ENCODE peak calls at places on chromosomes 5 and 9, in ten cellular contexts. Z is endothelial cell of umbilical vein, Y is ovary, W is IMR-90, P is body of pancreas, C is heart left ventricle, F is uterus, E is tibial nerve, X is testis, A is adrenal gland. B is an unnamed sample.

GRCh38 chr9:119154527-119154926 is 214.7 kb downstream of the BRINP1 start:
- DNase-seq in Z (no peak), Y (no peak), W (no peak), P (no peak), C (no peak), F (no peak), E (no peak), X (no peak), A (no peak), B (no peak)

GRCh38 chr5:171518916-171519315 is 99.5 kb downstream of the FGF18 start:
- DNase-seq in Z (no peak), Y (no peak), W (no peak), P (no peak), C (no peak), F (no peak), E (no peak), X (no peak), A (no peak), B (no peak)

GRCh38 chr9:16118090-16118489 is 565.2 kb downstream of the CCDC171 start:
- DNase-seq in Z (no peak), Y (no peak), W (no peak), P (no peak), C (no peak), F (no peak), E (no peak), X (no peak), A (no peak), B (no peak)

GRCh38 chr5:103840600-103840999 is 278.0 kb upstream of the NUDT12 start:
- DNase-seq in Z (no peak), Y (no peak), W (peak; percentile 19), P (no peak), C (no peak), F (no peak), E (no peak), X (no peak), A (peak; percentile 32), B (no peak)

GRCh38 chr5:148928141-148928540 is 101.7 kb downstream of the ADRB2 start:
- DNase-seq in Z (peak; percentile 29), Y (no peak), W (peak; percentile 45), P (no peak), C (no peak), F (no peak), E (no peak), X (no peak), A (no peak), B (no peak)

GRCh38 chr5:14400085-14400484 is 181.5 kb upstream of the OTULINL start:
- DNase-seq in Z (peak; percentile 37), Y (no peak), W (peak; percentile 76), P (no peak), C (no peak), F (no peak), E (no peak), X (no peak), A (peak; percentile 45), B (no peak)

GRCh38 chr5:176733586-176734262 is 76.6 kb upstream of the UNC5A start:
- DNase-seq in Z (no peak), Y (no peak), W (no peak), P (no peak), C (no peak), F (peak; percentile 5), E (no peak), X (no peak), A (peak; percentile 9), B (no peak)

GRCh38 chr5:62731011-62731410 is 152.4 kb downstream of the LRRC70 start:
- DNase-seq in Z (no peak), Y (no peak), W (no peak), P (no peak), C (no peak), F (no peak), E (no peak), X (no peak), A (no peak), B (no peak)

GRCh38 chr9:72041775-72042194 is 18.6 kb downstream of the C9orf57 start:
- DNase-seq in Z (no peak), Y (peak; percentile 62), W (peak; percentile 76), P (peak; percentile 58), C (peak; percentile 60), F (peak; percentile 62), E (no peak), X (peak; percentile 73), A (peak; percentile 24), B (no peak)

DNA sequence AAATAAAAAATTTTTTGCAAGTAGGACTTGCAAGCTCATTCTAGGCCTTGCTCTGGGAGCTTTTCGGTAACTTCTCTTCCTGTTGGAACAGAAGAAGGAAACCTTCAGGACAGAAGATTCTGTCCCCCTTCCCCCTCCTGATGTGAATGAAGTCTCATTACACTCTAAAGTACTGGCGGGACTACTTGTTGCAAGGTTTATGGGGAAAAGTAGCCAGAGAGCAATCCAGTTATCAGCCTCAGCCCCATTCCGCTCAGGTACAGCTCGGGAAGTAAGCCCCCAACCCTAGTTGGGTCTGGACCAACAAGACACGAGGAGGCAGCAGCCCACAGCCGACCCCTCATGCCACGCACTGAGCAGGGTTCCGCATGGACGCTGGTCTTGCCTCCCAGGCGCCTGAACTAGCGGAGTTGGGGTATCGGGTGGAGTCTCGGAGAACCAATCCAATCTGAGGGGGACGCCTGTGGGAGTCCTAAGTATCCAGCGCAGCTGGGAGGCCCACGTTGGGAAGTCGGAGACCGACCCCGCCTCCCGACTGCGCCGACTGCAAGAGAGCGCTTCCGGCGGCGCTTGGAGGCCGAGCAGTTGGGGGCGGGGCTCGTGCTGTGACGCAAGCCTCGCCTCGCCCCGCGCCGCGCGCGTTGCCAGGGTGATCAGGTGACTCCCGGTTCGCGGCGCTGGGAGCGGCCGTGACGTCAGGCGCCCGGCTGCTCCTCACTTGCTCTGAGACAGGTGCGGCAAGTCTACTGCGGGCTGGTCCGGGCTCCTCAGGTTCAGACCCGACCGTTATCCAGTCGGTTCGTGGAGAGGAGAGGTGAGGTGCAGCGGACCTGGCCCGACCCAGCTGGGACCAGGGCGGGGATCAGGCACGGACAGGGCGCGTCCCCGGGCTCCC is at the start of gene CYSTM1:
- DNase-seq in Z (peak; percentile 93), Y (peak; percentile 97), W (peak; percentile 91), P (peak; percentile 99), C (peak; percentile 96), F (peak; percentile 97), E (peak; percentile 96), X (peak; percentile 98), A (peak; percentile 95), B (peak; percentile 88)
- TF ChIP-seq POLR2A in Z (peak; percentile 69), Y (peak; percentile 96), W (no peak), P (peak; percentile 94), C (peak; percentile 91), F (peak; percentile 96), E (peak; percentile 96), X (peak; percentile 91), A (peak; percentile 93), B (peak; percentile 49)

GRCh38 chr9:137069508-137070071 is 767 bp downstream of the SAPCD2 start:
- DNase-seq in Z (no peak), Y (no peak), W (no peak), P (no peak), C (peak; percentile 24), F (no peak), E (no peak), X (no peak), A (no peak), B (no peak)

GRCh38 chr9:137071282-137071681 is 925 bp upstream of the SAPCD2 start:
- DNase-seq in Z (no peak), Y (no peak), W (no peak), P (no peak), C (no peak), F (no peak), E (no peak), X (no peak), A (no peak), B (no peak)

GRCh38 chr9:137070906-137071275 is 534 bp upstream of the SAPCD2 start:
- DNase-seq in Z (no peak), Y (no peak), W (no peak), P (no peak), C (peak; percentile 85), F (no peak), E (peak; percentile 54), X (peak; percentile 49), A (no peak), B (no peak)

GRCh38 chr9:137068539-137069507 is 1.5 kb downstream of the SAPCD2 start:
- DNase-seq in Z (no peak), Y (no peak), W (no peak), P (no peak), C (peak; percentile 21), F (no peak), E (no peak), X (no peak), A (no peak), B (no peak)

GRCh38 chr9:137070201-137070905 is at the start of gene SAPCD2:
- DNase-seq in Z (peak; percentile 84), Y (no peak), W (peak; percentile 79), P (peak; percentile 93), C (peak; percentile 92), F (peak; percentile 66), E (peak; percentile 65), X (peak; percentile 91), A (peak; percentile 88), B (peak; percentile 100)
- TF ChIP-seq POLR2A in Z (peak; percentile 75), Y (no peak), W (no peak), P (no peak), C (no peak), F (peak; percentile 16), E (peak; percentile 27), X (no peak), A (no peak), B (peak; percentile 63)

GRCh38 chr5:122078116-122078865 is at the start of gene LOX:
- DNase-seq in Z (peak; percentile 87), Y (peak; percentile 77), W (peak; percentile 98), P (peak; percentile 60), C (peak; percentile 75), F (peak; percentile 86), E (peak; percentile 68), X (peak; percentile 72), A (peak; percentile 67), B (peak; percentile 52)
- TF ChIP-seq POLR2A in Z (no peak), Y (no peak), W (peak; percentile 91), P (no peak), C (no peak), F (peak; percentile 16), E (no peak), X (no peak), A (peak; percentile 40), B (peak; percentile 59)

GRCh38 chr5:178211095-178212048 is 7.0 kb downstream of the HNRNPAB start:
- DNase-seq in Z (no peak), Y (no peak), W (no peak), P (no peak), C (no peak), F (no peak), E (no peak), X (no peak), A (no peak), B (no peak)

GRCh38 chr5:178207917-178208280 is 3.6 kb downstream of the HNRNPAB start:
- DNase-seq in Z (no peak), Y (no peak), W (no peak), P (no peak), C (no peak), F (no peak), E (no peak), X (no peak), A (no peak), B (no peak)

GRCh38 chr5:178210073-178210526 is 5.8 kb downstream of the HNRNPAB start:
- DNase-seq in Z (no peak), Y (no peak), W (no peak), P (no peak), C (no peak), F (no peak), E (no peak), X (no peak), A (no peak), B (no peak)

GRCh38 chr5:178208540-178209227 is 4.4 kb downstream of the HNRNPAB start:
- DNase-seq in Z (no peak), Y (no peak), W (no peak), P (no peak), C (no peak), F (no peak), E (no peak), X (no peak), A (no peak), B (no peak)

GRCh38 chr5:178209334-178210072 is 5.2 kb downstream of the HNRNPAB start:
- DNase-seq in Z (no peak), Y (no peak), W (no peak), P (no peak), C (no peak), F (no peak), E (no peak), X (no peak), A (no peak), B (no peak)
- TF ChIP-seq POLR2A in Z (peak; percentile 50), Y (no peak), W (no peak), P (no peak), C (no peak), F (no peak), E (no peak), X (no peak), A (no peak), B (no peak)

B was measured in H54.